ENCODE peak calls at places on chromosomes 7 and 10, in six cellular contexts. One of them, this sample, is unnamed.

GRCh38 chr10:21509391-21510217 is 15.9 kb downstream of the SKIDA1 start:
- DNase-seq in mesendoderm: peak
- DNase-seq in mesenchymal stem cell: no peak
- DNase-seq in neuronal stem cell: no peak
- DNase-seq in H1: peak
- DNase-seq in IMR-90: no peak
- DNase-seq in this sample: no peak

GRCh38 chr7:116311816-116312471 is 101.6 kb downstream of the TES start:
- DNase-seq in H1: no peak
- DNase-seq in IMR-90: peak
- DNase-seq in mesenchymal stem cell: no peak
- DNase-seq in neuronal stem cell: no peak
- DNase-seq in mesendoderm: no peak
- DNase-seq in this sample: no peak

GRCh38 chr10:76086571-76087260 is 655.3 kb downstream of the LRMDA start:
- DNase-seq in H1: peak
- DNase-seq in neuronal stem cell: no peak
- DNase-seq in mesenchymal stem cell: peak
- DNase-seq in IMR-90: peak
- DNase-seq in mesendoderm: peak
- DNase-seq in this sample: peak

GRCh38 chr10:17644485-17644964 is 574 bp downstream of the STAM start:
- DNase-seq in H1: no peak
- DNase-seq in neuronal stem cell: no peak
- DNase-seq in mesendoderm: no peak
- DNase-seq in IMR-90: peak
- DNase-seq in mesenchymal stem cell: no peak
- DNase-seq in this sample: no peak

GRCh38 chr10:122112625-122113160 is 123.7 kb downstream of the TACC2 start:
- DNase-seq in IMR-90: peak
- DNase-seq in mesendoderm: peak
- DNase-seq in neuronal stem cell: peak
- DNase-seq in mesenchymal stem cell: peak
- DNase-seq in H1: peak
- DNase-seq in this sample: peak

GRCh38 chr10:133229265-133230022 is 573 bp upstream of the UTF1 start:
- DNase-seq in H1: no peak
- DNase-seq in mesendoderm: no peak
- DNase-seq in mesenchymal stem cell: no peak
- DNase-seq in neuronal stem cell: no peak
- DNase-seq in IMR-90: no peak
- DNase-seq in this sample: peak

GRCh38 chr10:101771380-101771779 is 4.5 kb downstream of the FGF8 start:
- DNase-seq in H1: no peak
- DNase-seq in mesendoderm: no peak
- DNase-seq in neuronal stem cell: no peak
- DNase-seq in IMR-90: no peak
- DNase-seq in mesenchymal stem cell: no peak
- DNase-seq in this sample: no peak

GRCh38 chr10:133364645-133365431 is 7.0 kb upstream of the FUOM start:
- DNase-seq in neuronal stem cell: no peak
- DNase-seq in H1: no peak
- DNase-seq in mesenchymal stem cell: no peak
- DNase-seq in mesendoderm: no peak
- DNase-seq in IMR-90: no peak
- DNase-seq in this sample: no peak

GRCh38 chr10:35409094-35409582 is 72.8 kb downstream of the CCNY start:
- DNase-seq in mesendoderm: no peak
- DNase-seq in neuronal stem cell: no peak
- DNase-seq in mesenchymal stem cell: peak
- DNase-seq in H1: no peak
- DNase-seq in IMR-90: peak
- DNase-seq in this sample: no peak

GRCh38 chr10:100816671-100817070 is 71.3 kb downstream of the PAX2 start:
- DNase-seq in mesenchymal stem cell: no peak
- DNase-seq in IMR-90: no peak
- DNase-seq in neuronal stem cell: peak
- DNase-seq in mesendoderm: peak
- DNase-seq in H1: no peak
- DNase-seq in this sample: no peak

GRCh38 chr7:157000047-157000726 is 10.3 kb downstream of the MNX1 start:
- DNase-seq in H1: peak
- DNase-seq in IMR-90: no peak
- DNase-seq in mesendoderm: no peak
- DNase-seq in neuronal stem cell: no peak
- DNase-seq in mesenchymal stem cell: no peak
- DNase-seq in this sample: peak

GRCh38 chr7:105013283-105013817 is 655 bp upstream of the KMT2E start:
- DNase-seq in mesenchymal stem cell: peak
- DNase-seq in IMR-90: peak
- DNase-seq in H1: peak
- DNase-seq in neuronal stem cell: peak
- DNase-seq in mesendoderm: peak
- DNase-seq in this sample: peak

GRCh38 chr10:124596116-124596785 is 134.6 kb downstream of the LHPP start:
- DNase-seq in IMR-90: no peak
- DNase-seq in H1: no peak
- DNase-seq in mesendoderm: no peak
- DNase-seq in mesenchymal stem cell: no peak
- DNase-seq in neuronal stem cell: no peak
- DNase-seq in this sample: no peak

GRCh38 chr7:83996879-83997278 is 197.7 kb downstream of the SEMA3A start:
- DNase-seq in mesenchymal stem cell: no peak
- DNase-seq in H1: no peak
- DNase-seq in mesendoderm: no peak
- DNase-seq in IMR-90: peak
- DNase-seq in neuronal stem cell: no peak
- DNase-seq in this sample: no peak

GRCh38 chr7:13179011-13179574 is 491.7 kb downstream of the ARL4A start:
- DNase-seq in neuronal stem cell: no peak
- DNase-seq in IMR-90: peak
- DNase-seq in H1: no peak
- DNase-seq in mesendoderm: peak
- DNase-seq in mesenchymal stem cell: no peak
- DNase-seq in this sample: no peak

GRCh38 chr10:31014146-31014880 is 17.4 kb downstream of the ZNF438 start:
- DNase-seq in H1: no peak
- DNase-seq in mesendoderm: no peak
- DNase-seq in IMR-90: no peak
- DNase-seq in mesenchymal stem cell: no peak
- DNase-seq in neuronal stem cell: no peak
- DNase-seq in this sample: no peak

GRCh38 chr10:31011660-31012022 is 20.0 kb downstream of the ZNF438 start:
- DNase-seq in neuronal stem cell: no peak
- DNase-seq in mesenchymal stem cell: peak
- DNase-seq in mesendoderm: no peak
- DNase-seq in IMR-90: peak
- DNase-seq in H1: no peak
- DNase-seq in this sample: no peak

GRCh38 chr10:31013331-31013730 is 18.3 kb downstream of the ZNF438 start:
- DNase-seq in mesendoderm: no peak
- DNase-seq in neuronal stem cell: no peak
- DNase-seq in mesenchymal stem cell: no peak
- DNase-seq in IMR-90: no peak
- DNase-seq in H1: no peak
- DNase-seq in this sample: no peak

GRCh38 chr10:31011017-31011659 is 20.5 kb downstream of the ZNF438 start:
- DNase-seq in H1: no peak
- DNase-seq in IMR-90: no peak
- DNase-seq in neuronal stem cell: no peak
- DNase-seq in mesenchymal stem cell: no peak
- DNase-seq in mesendoderm: no peak
- DNase-seq in this sample: no peak

DNA sequence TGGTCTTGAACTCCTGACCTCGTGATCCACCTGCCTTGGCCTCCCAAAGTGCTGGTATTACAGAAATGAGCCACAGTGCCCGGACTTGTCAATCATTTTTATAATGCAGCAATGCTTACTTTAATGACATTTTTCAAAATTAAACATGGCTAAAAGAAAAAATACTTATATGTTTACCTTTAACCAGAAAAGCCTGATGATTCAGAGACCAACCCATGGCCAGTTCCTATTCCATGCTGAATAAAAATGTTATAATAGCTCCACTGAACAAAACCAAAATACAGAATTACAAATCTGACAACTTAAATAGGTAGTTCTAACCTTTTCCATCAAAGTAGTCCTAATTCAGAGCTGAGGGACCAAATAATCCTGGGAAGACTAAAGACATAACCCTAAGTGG is 21.6 kb downstream of the ZNF438 start:
- DNase-seq in mesenchymal stem cell: no peak
- DNase-seq in H1: no peak
- DNase-seq in IMR-90: peak
- DNase-seq in mesendoderm: no peak
- DNase-seq in neuronal stem cell: no peak
- DNase-seq in this sample: no peak
- H2BK15ac ChIP-seq in mesenchymal stem cell: no peak
- H2BK15ac ChIP-seq in H1: no peak
- H2BK15ac ChIP-seq in IMR-90: no peak
- H2BK15ac ChIP-seq in mesendoderm: no peak
- H2BK15ac ChIP-seq in neuronal stem cell: no peak
- H2BK15ac ChIP-seq in this sample: no peak

GRCh38 chr7:130922206-130923112 is 188.5 kb upstream of the KLF14 start:
- DNase-seq in mesenchymal stem cell: no peak
- DNase-seq in mesendoderm: no peak
- DNase-seq in neuronal stem cell: no peak
- DNase-seq in IMR-90: no peak
- DNase-seq in H1: peak
- DNase-seq in this sample: no peak

GRCh38 chr7:130926021-130926691 is 192.1 kb upstream of the KLF14 start:
- DNase-seq in mesenchymal stem cell: no peak
- DNase-seq in H1: no peak
- DNase-seq in mesendoderm: no peak
- DNase-seq in neuronal stem cell: no peak
- DNase-seq in IMR-90: no peak
- DNase-seq in this sample: no peak

GRCh38 chr7:130925136-130925794 is 191.3 kb upstream of the KLF14 start:
- DNase-seq in neuronal stem cell: no peak
- DNase-seq in H1: no peak
- DNase-seq in mesenchymal stem cell: no peak
- DNase-seq in mesendoderm: no peak
- DNase-seq in IMR-90: no peak
- DNase-seq in this sample: no peak

GRCh38 chr7:130921391-130922180 is 187.6 kb upstream of the KLF14 start:
- DNase-seq in H1: peak
- DNase-seq in mesendoderm: no peak
- DNase-seq in IMR-90: peak
- DNase-seq in neuronal stem cell: peak
- DNase-seq in mesenchymal stem cell: no peak
- DNase-seq in this sample: no peak

GRCh38 chr7:130923930-130924329 is 189.9 kb upstream of the KLF14 start:
- DNase-seq in H1: peak
- DNase-seq in mesenchymal stem cell: no peak
- DNase-seq in mesendoderm: no peak
- DNase-seq in neuronal stem cell: no peak
- DNase-seq in IMR-90: no peak
- DNase-seq in this sample: no peak
- H2BK15ac ChIP-seq in H1: peak
- H2BK15ac ChIP-seq in mesenchymal stem cell: no peak
- H2BK15ac ChIP-seq in mesendoderm: no peak
- H2BK15ac ChIP-seq in neuronal stem cell: no peak
- H2BK15ac ChIP-seq in IMR-90: peak
- H2BK15ac ChIP-seq in this sample: no peak

GRCh38 chr7:34225193-34225592 is 319.9 kb downstream of the BMPER start:
- DNase-seq in mesendoderm: peak
- DNase-seq in neuronal stem cell: no peak
- DNase-seq in IMR-90: no peak
- DNase-seq in mesenchymal stem cell: no peak
- DNase-seq in H1: no peak
- DNase-seq in this sample: peak

GRCh38 chr7:34224259-34224658 is 318.9 kb downstream of the BMPER start:
- DNase-seq in IMR-90: no peak
- DNase-seq in mesenchymal stem cell: no peak
- DNase-seq in neuronal stem cell: no peak
- DNase-seq in mesendoderm: no peak
- DNase-seq in H1: no peak
- DNase-seq in this sample: no peak

GRCh38 chr7:34220501-34220900 is 315.2 kb downstream of the BMPER start:
- DNase-seq in mesendoderm: no peak
- DNase-seq in H1: no peak
- DNase-seq in mesenchymal stem cell: no peak
- DNase-seq in IMR-90: no peak
- DNase-seq in neuronal stem cell: no peak
- DNase-seq in this sample: no peak

GRCh38 chr7:34222722-34223121 is 317.4 kb downstream of the BMPER start:
- DNase-seq in IMR-90: no peak
- DNase-seq in H1: no peak
- DNase-seq in neuronal stem cell: no peak
- DNase-seq in mesendoderm: no peak
- DNase-seq in mesenchymal stem cell: no peak
- DNase-seq in this sample: no peak

DNA sequence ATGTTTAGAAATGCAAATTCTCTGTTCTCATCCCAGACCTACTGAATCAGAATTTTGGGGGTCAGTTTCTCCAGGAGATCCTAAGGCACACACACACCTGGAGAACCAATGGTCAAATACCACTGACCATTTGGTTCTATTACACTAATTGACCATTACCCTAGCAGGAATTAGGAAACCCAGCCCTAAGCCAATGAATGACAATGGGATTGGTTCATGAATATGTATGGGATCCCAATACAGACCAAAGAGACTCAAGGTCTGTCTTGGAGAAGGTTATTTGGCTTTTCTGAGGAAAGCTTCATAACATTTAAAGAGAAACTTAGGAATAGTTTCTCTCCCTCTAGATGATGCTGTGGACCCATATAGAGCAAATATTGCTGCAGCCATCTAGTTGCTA is 317.0 kb downstream of the BMPER start:
- DNase-seq in H1: no peak
- DNase-seq in neuronal stem cell: no peak
- DNase-seq in mesenchymal stem cell: no peak
- DNase-seq in IMR-90: no peak
- DNase-seq in mesendoderm: no peak
- DNase-seq in this sample: no peak
- H2BK15ac ChIP-seq in H1: no peak
- H2BK15ac ChIP-seq in neuronal stem cell: no peak
- H2BK15ac ChIP-seq in mesenchymal stem cell: no peak
- H2BK15ac ChIP-seq in IMR-90: no peak
- H2BK15ac ChIP-seq in mesendoderm: no peak
- H2BK15ac ChIP-seq in this sample: no peak

GRCh38 chr10:68049289-68050078 is 25.6 kb downstream of the HERC4 start:
- DNase-seq in neuronal stem cell: no peak
- DNase-seq in H1: no peak
- DNase-seq in mesenchymal stem cell: no peak
- DNase-seq in mesendoderm: no peak
- DNase-seq in IMR-90: no peak
- DNase-seq in this sample: no peak

GRCh38 chr10:68047088-68047487 is 28.0 kb downstream of the HERC4 start:
- DNase-seq in mesenchymal stem cell: no peak
- DNase-seq in mesendoderm: no peak
- DNase-seq in neuronal stem cell: no peak
- DNase-seq in IMR-90: no peak
- DNase-seq in H1: no peak
- DNase-seq in this sample: no peak

GRCh38 chr10:68047554-68048327 is 27.3 kb downstream of the HERC4 start:
- DNase-seq in H1: no peak
- DNase-seq in mesenchymal stem cell: peak
- DNase-seq in mesendoderm: no peak
- DNase-seq in neuronal stem cell: no peak
- DNase-seq in IMR-90: no peak
- DNase-seq in this sample: no peak

GRCh38 chr10:68043030-68043429 is 32.1 kb downstream of the HERC4 start:
- DNase-seq in H1: no peak
- DNase-seq in IMR-90: peak
- DNase-seq in neuronal stem cell: no peak
- DNase-seq in mesendoderm: no peak
- DNase-seq in mesenchymal stem cell: peak
- DNase-seq in this sample: no peak

GRCh38 chr10:68046642-68047041 is 28.4 kb downstream of the HERC4 start:
- DNase-seq in H1: no peak
- DNase-seq in mesenchymal stem cell: no peak
- DNase-seq in neuronal stem cell: no peak
- DNase-seq in IMR-90: no peak
- DNase-seq in mesendoderm: no peak
- DNase-seq in this sample: no peak
- H2BK15ac ChIP-seq in H1: no peak
- H2BK15ac ChIP-seq in mesenchymal stem cell: no peak
- H2BK15ac ChIP-seq in neuronal stem cell: no peak
- H2BK15ac ChIP-seq in IMR-90: no peak
- H2BK15ac ChIP-seq in mesendoderm: no peak
- H2BK15ac ChIP-seq in this sample: no peak

This sample was measured in H9.